ENCODE peak calls at places on chromosomes 1 and 21, in seven cellular contexts. S, R, N, H, G, M and E are unnamed samples.

GRCh38 chr1:9557624-9558023 is 18.4 kb downstream of the SLC25A33 start:
- DNase-seq in M (no peak), S (no peak), N (no peak), R (no peak), H (no peak), G (no peak), E (no peak)

GRCh38 chr1:236602171-236602570 is 2.1 kb downstream of the HEATR1 start:
- DNase-seq in M (no peak), R (no peak), G (no peak), H (no peak), S (no peak), N (peak), E (no peak)

GRCh38 chr1:151061704-151062103 is 1.5 kb downstream of the MLLT11 start:
- DNase-seq in S (no peak), M (no peak), N (no peak), H (no peak), G (no peak), R (no peak), E (no peak)

GRCh38 chr21:44511938-44512275 is 28.1 kb downstream of the KRTAP10-1 start:
- DNase-seq in S (no peak), H (no peak), R (no peak), G (no peak), N (no peak), M (no peak), E (no peak)

GRCh38 chr1:245052258-245052657 is 102.5 kb upstream of the KIF26B start:
- DNase-seq in G (no peak), S (no peak), R (no peak), N (no peak), M (peak), H (no peak), E (no peak)

GRCh38 chr1:6211731-6212130 is 5.8 kb downstream of the RNF207 start:
- DNase-seq in R (no peak), G (no peak), N (no peak), M (no peak), S (no peak), H (no peak), E (no peak)

GRCh38 chr1:226051356-226051755 is 11.2 kb upstream of the H3-3A start:
- DNase-seq in S (no peak), R (no peak), N (no peak), M (no peak), H (no peak), G (no peak), E (no peak)

GRCh38 chr21:44985441-44986401 is 45.9 kb downstream of the SLX9 start:
- DNase-seq in M (no peak), R (no peak), S (no peak), H (no peak), G (no peak), N (no peak), E (no peak)

GRCh38 chr1:229070168-229070567 is 200.7 kb upstream of the RAB4A start:
- DNase-seq in M (no peak), H (no peak), G (peak), N (no peak), S (peak), R (peak), E (no peak)

GRCh38 chr1:14913475-14914155 is 239.9 kb upstream of the TMEM51 start:
- DNase-seq in R (no peak), H (no peak), G (no peak), N (no peak), S (no peak), M (no peak), E (no peak)

GRCh38 chr1:23578311-23578996 is 19.2 kb upstream of the ID3 start:
- DNase-seq in S (peak), R (peak), M (no peak), G (no peak), N (no peak), H (no peak), E (no peak)

GRCh38 chr1:57468661-57469523 is 45.0 kb upstream of the DAB1 start:
- DNase-seq in S (no peak), H (no peak), R (peak), N (peak), M (no peak), G (no peak), E (no peak)

GRCh38 chr21:31406510-31406909 is 62.4 kb upstream of the TIAM1 start:
- DNase-seq in S (no peak), H (no peak), M (no peak), N (no peak), G (peak), R (no peak), E (no peak)

GRCh38 chr1:30780409-30780808 is 22.8 kb upstream of the LAPTM5 start:
- DNase-seq in G (no peak), N (no peak), S (no peak), R (no peak), H (no peak), M (no peak), E (no peak)

GRCh38 chr1:40784771-40785151 is 1.2 kb downstream of the KCNQ4 start:
- DNase-seq in N (no peak), M (peak), G (no peak), S (no peak), R (no peak), H (no peak), E (no peak)

GRCh38 chr1:44946720-44947059 is 39.7 kb downstream of the EIF2B3 start:
- DNase-seq in M (no peak), R (no peak), S (no peak), N (no peak), H (no peak), G (no peak), E (no peak)

GRCh38 chr1:24191860-24192259 is 4.8 kb upstream of the IFNLR1 start:
- DNase-seq in H (no peak), M (no peak), R (peak), N (no peak), S (peak), G (no peak), E (no peak)

GRCh38 chr1:43605761-43606160 is 44.2 kb upstream of the KDM4A start:
- DNase-seq in R (no peak), H (no peak), M (no peak), N (no peak), S (no peak), G (peak), E (no peak)

GRCh38 chr1:211938473-211939080 is 96.8 kb downstream of the INTS7 start:
- DNase-seq in S (peak), G (no peak), R (no peak), M (no peak), H (no peak), N (no peak), E (no peak)

GRCh38 chr1:204128964-204129896 is 22.6 kb downstream of the ETNK2 start:
- DNase-seq in N (peak), G (peak), H (peak), S (peak), M (peak), R (peak), E (peak)

GRCh38 chr1:55869050-55869449 is 653.9 kb upstream of the USP24 start:
- DNase-seq in S (no peak), R (no peak), N (no peak), H (no peak), G (peak), M (no peak), E (no peak)

GRCh38 chr1:3307359-3307758 is 147.1 kb upstream of the ARHGEF16 start:
- DNase-seq in M (no peak), R (no peak), N (no peak), G (no peak), S (no peak), H (no peak), E (no peak)

GRCh38 chr1:43536196-43536863 is 5.6 kb downstream of the PTPRF start:
- DNase-seq in G (peak), M (no peak), R (no peak), H (no peak), N (no peak), S (no peak), E (no peak)

GRCh38 chr1:158407092-158407491 is 7.8 kb upstream of the OR10T2 start:
- DNase-seq in S (no peak), H (no peak), G (no peak), R (no peak), M (no peak), N (no peak), E (no peak)

GRCh38 chr1:74504125-74505065 is 8.0 kb downstream of the LRRC53 start:
- DNase-seq in H (peak), N (peak), S (peak), M (peak), R (peak), G (peak), E (peak)

GRCh38 chr21:38048241-38048640 is 132.0 kb upstream of the KCNJ6 start:
- DNase-seq in N (no peak), S (no peak), G (no peak), R (no peak), M (no peak), H (no peak), E (no peak)

GRCh38 chr21:38459490-38459889 is 38.8 kb downstream of the ERG start:
- DNase-seq in N (no peak), R (no peak), S (no peak), G (no peak), M (no peak), H (no peak), E (no peak)

GRCh38 chr1:54401799-54402198 is 4.4 kb downstream of the SSBP3 start:
- DNase-seq in G (no peak), H (no peak), S (no peak), N (no peak), M (no peak), R (no peak), E (no peak)

GRCh38 chr1:56550132-56550531 is 29.2 kb downstream of the PLPP3 start:
- DNase-seq in S (no peak), N (peak), R (no peak), H (peak), G (no peak), M (peak), E (no peak)

GRCh38 chr1:30384286-30385245 is 338.8 kb downstream of the MATN1 start:
- DNase-seq in G (no peak), N (peak), S (no peak), H (no peak), M (no peak), R (no peak), E (no peak)

GRCh38 chr1:213244664-213245091 is 193.6 kb downstream of the RPS6KC1 start:
- DNase-seq in R (peak), G (peak), N (peak), H (no peak), M (no peak), S (peak), E (peak)

GRCh38 chr1:161810780-161811179 is 44.7 kb downstream of the ATF6 start:
- DNase-seq in G (no peak), H (no peak), S (no peak), N (no peak), R (no peak), M (no peak), E (no peak)
- H3K23ac ChIP-seq in G (no peak), H (no peak), S (no peak), N (no peak), R (no peak), M (no peak), E (no peak)

DNA sequence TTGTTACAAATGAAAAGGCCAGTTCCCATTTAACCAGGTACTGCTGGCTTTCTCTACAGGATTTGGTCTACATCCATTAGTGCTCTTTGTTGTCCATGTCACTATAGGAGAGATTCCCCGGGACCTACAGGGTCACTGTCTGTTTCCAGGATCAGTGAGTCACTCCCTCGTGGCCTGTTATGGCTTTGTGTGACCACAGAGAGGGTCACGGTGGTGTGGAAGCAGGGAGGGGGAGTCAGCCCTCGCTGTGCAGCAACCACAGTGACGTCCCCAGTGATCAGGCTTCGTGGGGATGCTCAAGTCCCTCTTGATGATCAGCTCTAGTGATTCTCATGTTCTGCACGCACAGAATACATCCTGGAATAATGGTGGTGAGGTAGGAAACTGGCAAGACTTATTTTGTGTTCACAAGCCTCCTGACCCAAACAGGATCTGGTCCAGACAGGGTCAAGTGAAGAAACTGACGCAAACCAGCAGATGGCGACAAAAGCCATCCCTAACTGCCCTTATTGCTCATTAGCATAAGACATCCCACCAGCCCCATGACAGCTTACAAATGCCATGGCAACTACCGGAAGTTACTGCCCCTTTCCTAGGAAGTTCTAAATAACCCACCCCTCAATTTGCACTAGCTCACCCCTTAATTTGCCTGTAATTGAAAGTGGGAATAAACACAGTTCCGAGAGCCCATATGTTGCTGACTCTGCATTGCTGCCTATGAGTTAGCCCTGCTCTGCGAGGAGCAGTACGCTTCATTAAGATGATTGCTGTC is 98.5 kb downstream of the DISC1 start:
- DNase-seq in N (peak), S (peak), G (peak), H (peak), R (peak), M (peak), E (peak)
- H3K23ac ChIP-seq in N (no peak), S (no peak), G (no peak), H (no peak), R (no peak), M (no peak), E (no peak)

DNA sequence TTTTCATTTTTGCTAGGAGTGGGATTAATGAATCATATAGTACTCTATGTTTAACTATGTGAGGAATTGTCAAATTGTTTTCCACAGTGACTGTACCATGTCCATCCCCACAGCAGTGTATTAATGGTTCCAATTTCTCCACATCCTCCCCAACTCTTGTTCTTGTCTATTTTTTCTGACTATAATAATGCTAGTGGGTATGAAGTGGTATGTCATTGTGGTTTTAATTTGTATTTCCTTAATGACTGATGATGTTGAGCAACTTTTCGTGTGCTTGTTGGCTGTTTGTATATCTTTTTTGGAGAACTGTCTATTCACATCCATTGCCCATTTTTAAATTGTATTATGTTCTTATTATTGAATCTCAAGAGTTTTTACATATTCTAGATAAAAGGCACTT is 10.0 kb upstream of the KPRP start:
- DNase-seq in M (no peak), S (no peak), N (no peak), R (no peak), H (no peak), G (no peak), E (no peak)
- H3K23ac ChIP-seq in M (no peak), S (no peak), N (no peak), R (no peak), H (no peak), G (no peak), E (no peak)

DNA sequence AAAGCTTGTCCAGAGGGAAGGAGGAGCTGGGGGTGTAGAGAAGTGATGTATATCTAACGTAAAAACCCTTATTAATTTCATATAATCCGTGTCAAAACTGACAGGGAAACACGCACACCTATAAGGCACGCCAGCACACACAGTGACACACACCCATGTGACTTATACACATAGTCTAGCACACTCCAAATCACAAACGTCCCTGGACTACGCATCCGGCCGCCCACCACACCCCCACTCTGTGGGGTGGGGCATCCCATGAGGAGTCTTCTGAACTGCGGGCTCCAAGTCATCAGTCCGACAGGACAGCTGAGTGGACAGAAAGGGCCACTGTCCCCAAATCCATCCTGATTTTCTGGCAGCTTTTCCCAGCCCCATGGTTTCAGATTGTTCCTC is 788 bp downstream of the PEA15 start:
- DNase-seq in S (peak), R (peak), G (peak), N (no peak), H (no peak), M (no peak), E (no peak)
- H3K23ac ChIP-seq in S (no peak), R (peak), G (no peak), N (peak), H (no peak), M (no peak), E (peak)

GRCh38 chr1:201504799-201505504 is 2.0 kb downstream of the CSRP1 start:
- DNase-seq in N (no peak), H (no peak), S (no peak), G (no peak), M (no peak), R (no peak), E (no peak)
- H3K23ac ChIP-seq in N (no peak), H (no peak), S (no peak), G (no peak), M (no peak), R (peak), E (no peak)

GRCh38 chr1:39021431-39021830 is 4.7 kb upstream of the NDUFS5 start:
- DNase-seq in M (no peak), S (no peak), G (no peak), H (no peak), N (no peak), R (no peak), E (no peak)

GRCh38 chr1:39017266-39017665 is 8.9 kb upstream of the NDUFS5 start:
- DNase-seq in N (no peak), M (no peak), S (no peak), R (no peak), G (no peak), H (no peak), E (no peak)

GRCh38 chr1:39026947-39027507 is 877 bp downstream of the NDUFS5 start:
- DNase-seq in H (no peak), G (no peak), M (no peak), S (no peak), R (no peak), N (no peak), E (no peak)

GRCh38 chr1:39026051-39026946 is at the start of gene NDUFS5:
- DNase-seq in N (peak), G (peak), H (peak), R (peak), M (peak), S (peak), E (peak)

DNA sequence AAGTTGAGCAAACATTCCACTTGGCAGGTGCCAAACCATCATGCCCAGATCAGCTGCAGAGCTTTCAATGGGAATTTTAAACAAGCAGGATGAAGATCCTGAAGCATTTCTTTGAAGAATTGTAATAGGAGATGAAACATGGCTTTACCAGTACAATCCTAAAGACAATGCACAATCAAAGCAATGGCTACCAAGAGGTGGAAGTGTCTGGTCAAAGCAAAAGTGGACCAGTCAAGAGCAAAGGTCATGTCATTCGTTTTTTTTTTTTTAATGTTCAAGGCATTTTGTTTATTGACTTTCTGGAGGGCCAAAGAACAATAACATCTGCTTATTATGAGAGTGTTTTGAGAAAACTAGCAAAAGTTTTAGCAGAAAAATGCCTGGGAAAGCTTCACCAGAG is 3.0 kb upstream of the NDUFS5 start:
- DNase-seq in S (no peak), G (no peak), N (no peak), H (no peak), M (no peak), R (no peak), E (no peak)
- H3K23ac ChIP-seq in S (no peak), G (no peak), N (no peak), H (no peak), M (no peak), R (no peak), E (no peak)